ENCODE peak calls at places on chromosomes 6 and 20, in seven cellular contexts. O is HepG2, F is OCI-LY7, K is astrocyte, G is GM23338, X is H1, H is GM23248. W is an unnamed sample.

GRCh38 chr20:11379257-11380011 is 538.3 kb upstream of the BTBD3 start:
- DNase-seq in F (no peak), O (peak; percentile 47), K (no peak), X (peak; percentile 73), G (peak; percentile 88), H (no peak), W (no peak)

GRCh38 chr6:148935705-148936306 is 189.0 kb downstream of the UST start:
- DNase-seq in G (no peak), O (no peak), F (no peak), H (peak; percentile 81), X (no peak), K (peak; percentile 52), W (peak; percentile 79)

GRCh38 chr6:84882768-84883766 is 118.7 kb upstream of the TBX18 start:
- DNase-seq in H (peak; percentile 6), K (no peak), G (no peak), F (no peak), X (no peak), O (no peak), W (no peak)

GRCh38 chr20:47125553-47126373 is 230.7 kb downstream of the ZMYND8 start:
- DNase-seq in K (peak; percentile 43), X (no peak), O (no peak), F (no peak), G (peak; percentile 41), H (peak; percentile 11), W (peak; percentile 94)

GRCh38 chr6:49423817-49424216 is 39.2 kb downstream of the MMUT start:
- DNase-seq in K (no peak), X (no peak), O (no peak), F (no peak), H (peak; percentile 16), G (peak; percentile 23), W (peak; percentile 10)

GRCh38 chr6:117837268-117837667 is 69.8 kb upstream of the SLC35F1 start:
- DNase-seq in X (no peak), O (no peak), F (no peak), H (no peak), K (no peak), G (peak; percentile 40), W (no peak)

GRCh38 chr20:63234693-63235398 is 859 bp upstream of the BIRC7 start:
- DNase-seq in F (peak; percentile 20), X (peak; percentile 85), K (no peak), H (peak; percentile 36), O (peak; percentile 60), G (peak; percentile 90), W (peak; percentile 26)

GRCh38 chr20:8853805-8854338 is 215.0 kb upstream of the PLCB4 start:
- DNase-seq in H (peak; percentile 75), G (peak; percentile 87), O (peak; percentile 89), F (peak; percentile 49), X (no peak), K (peak; percentile 57), W (peak; percentile 60)

GRCh38 chr6:161273356-161273751 is 507 bp downstream of the AGPAT4 start:
- DNase-seq in K (peak; percentile 36), H (peak; percentile 72), G (no peak), O (no peak), X (no peak), F (peak; percentile 15), W (peak; percentile 18)

GRCh38 chr6:134291156-134291555 is 26.8 kb downstream of the SGK1 start:
- DNase-seq in G (no peak), F (no peak), H (no peak), X (no peak), K (no peak), O (no peak), W (no peak)

GRCh38 chr20:17395729-17396128 is 135.4 kb downstream of the BFSP1 start:
- DNase-seq in G (no peak), X (no peak), K (no peak), H (no peak), O (no peak), F (no peak), W (no peak)

GRCh38 chr6:34521463-34522288 is 34.5 kb downstream of the SPDEF start:
- DNase-seq in X (no peak), O (no peak), G (no peak), K (no peak), H (no peak), F (no peak), W (no peak)

GRCh38 chr20:36342316-36342715 is 36.2 kb downstream of the DLGAP4 start:
- DNase-seq in O (no peak), G (no peak), H (no peak), K (no peak), X (no peak), F (no peak), W (no peak)

GRCh38 chr20:41087777-41088176 is 49.6 kb upstream of the PLCG1 start:
- DNase-seq in G (no peak), O (no peak), K (no peak), H (no peak), F (no peak), X (no peak), W (no peak)

GRCh38 chr20:14062171-14062570 is 66.9 kb downstream of the MACROD2 start:
- DNase-seq in O (no peak), X (no peak), H (no peak), K (no peak), G (no peak), F (no peak), W (no peak)

GRCh38 chr20:16107172-16107870 is 465.9 kb downstream of the KIF16B start:
- DNase-seq in G (no peak), F (no peak), O (no peak), X (no peak), K (no peak), H (no peak), W (no peak)

GRCh38 chr6:101572627-101573026 is 179.1 kb downstream of the GRIK2 start:
- DNase-seq in F (no peak), K (no peak), G (no peak), O (no peak), X (no peak), H (no peak), W (no peak)

GRCh38 chr20:38433304-38433972 is 1.7 kb downstream of the SNHG17 start:
- DNase-seq in X (no peak), O (no peak), F (no peak), G (no peak), H (no peak), K (no peak), W (no peak)

GRCh38 chr6:84967389-84967788 is 203.0 kb upstream of the TBX18 start:
- DNase-seq in G (peak; percentile 86), F (peak; percentile 5), X (peak; percentile 62), H (peak; percentile 70), O (peak; percentile 52), K (no peak), W (peak; percentile 27)

GRCh38 chr6:98787401-98787800 is 47.0 kb upstream of the POU3F2 start:
- DNase-seq in H (no peak), X (no peak), G (peak; percentile 33), F (no peak), K (no peak), O (no peak), W (no peak)

GRCh38 chr20:52783769-52784168 is 188.4 kb upstream of the TSHZ2 start:
- DNase-seq in K (no peak), X (peak; percentile 75), G (peak; percentile 81), H (peak; percentile 8), F (no peak), O (peak; percentile 30), W (peak; percentile 15)

GRCh38 chr6:164296411-164296810 is 881.9 kb downstream of the QKI start:
- DNase-seq in H (no peak), G (no peak), F (no peak), X (no peak), O (no peak), K (peak; percentile 22), W (no peak)

GRCh38 chr6:37502703-37503485 is 3.2 kb upstream of the CCDC167 start:
- DNase-seq in G (no peak), H (no peak), O (no peak), K (no peak), F (peak; percentile 33), X (no peak), W (no peak)

GRCh38 chr6:5567890-5568289 is 306.6 kb downstream of the FARS2 start:
- DNase-seq in O (no peak), G (no peak), F (no peak), K (no peak), H (no peak), X (no peak), W (no peak)

GRCh38 chr6:82511546-82511945 is 147.9 kb downstream of the TPBG start:
- DNase-seq in X (no peak), F (no peak), G (no peak), O (no peak), K (no peak), H (no peak), W (no peak)

DNA sequence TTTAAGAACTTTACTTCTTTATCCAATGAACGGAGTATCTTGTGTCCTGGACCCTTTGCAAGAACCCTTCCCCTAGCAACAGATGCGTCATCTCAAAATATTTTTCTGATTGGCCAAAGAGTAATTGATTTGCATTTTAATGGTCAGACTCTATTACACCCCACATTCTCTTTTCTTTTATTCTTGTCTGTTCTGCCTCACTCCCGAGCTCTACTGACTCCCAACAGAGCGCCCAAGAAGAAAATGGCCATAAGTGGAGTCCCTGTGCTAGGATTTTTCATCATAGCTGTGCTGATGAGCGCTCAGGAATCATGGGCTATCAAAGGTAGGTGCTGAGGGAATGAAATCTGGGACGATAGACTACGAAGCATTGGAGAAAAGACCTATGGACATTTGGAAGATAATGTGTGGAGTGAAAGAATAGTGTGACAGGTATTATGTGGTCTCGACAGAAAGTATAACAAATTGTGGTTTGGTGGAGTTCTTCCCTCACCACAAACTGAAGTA is at the start of gene HLA-DRA:
- DNase-seq in F (peak; percentile 89), K (peak; percentile 12), O (peak; percentile 31), H (peak; percentile 57), G (peak; percentile 90), X (peak; percentile 51), W (peak; percentile 17)
- H3K4me1 ChIP-seq in F (peaks cover 63% of the 10 kb centered on the region), K (no peaks in the 10 kb centered on the region), O (no peaks in the 10 kb centered on the region), H (no peaks in the 10 kb centered on the region), G (no peaks in the 10 kb centered on the region), X (no peaks in the 10 kb centered on the region), W (no peaks in the 10 kb centered on the region)

DNA sequence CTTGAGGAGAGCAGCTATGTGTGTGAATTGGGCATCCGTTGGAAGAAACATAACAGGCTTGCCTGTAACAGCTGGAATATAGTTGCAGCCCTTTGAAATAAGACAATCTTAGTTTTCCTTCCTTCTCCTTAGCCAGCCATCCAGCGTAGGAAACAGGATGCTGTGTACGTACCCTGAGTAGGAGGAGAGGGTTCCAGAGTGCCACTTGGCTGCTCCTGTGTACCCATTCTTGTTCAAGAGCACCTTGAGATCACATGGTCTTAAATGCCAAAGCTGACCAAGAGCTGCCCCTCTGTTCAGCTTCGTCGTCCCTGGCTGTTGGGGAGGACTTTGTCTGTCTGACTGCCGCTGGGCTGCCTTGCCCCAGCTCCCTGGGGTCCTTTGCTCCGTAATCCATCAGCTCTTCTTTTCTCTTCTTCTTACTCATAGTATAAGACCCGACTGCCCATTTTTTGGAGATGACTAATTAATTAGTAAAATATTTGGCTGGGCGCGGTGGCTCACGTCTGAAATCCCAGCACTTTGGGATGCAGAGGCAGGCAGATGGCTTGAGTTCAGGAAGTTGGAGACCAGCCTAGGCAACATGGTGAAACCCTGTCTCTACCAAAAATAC is 49.0 kb downstream of the RREB1 start:
- DNase-seq in X (no peak), K (peak; percentile 81), G (no peak), H (peak; percentile 94), F (no peak), O (no peak), W (no peak)
- H3K27ac ChIP-seq in X (no peak overlapping the region), K (peak overlapping the region; percentile 88), G (peak overlapping the region; percentile 70), H (peak overlapping the region; percentile 79), F (no peak overlapping the region), O (peak overlapping the region; percentile 1), W (no peak overlapping the region)

GRCh38 chr6:157517601-157518359 is 136.8 kb downstream of the ZDHHC14 start:
- DNase-seq in K (no peak), F (no peak), O (peak; percentile 54), X (no peak), G (no peak), H (no peak), W (no peak)
- H3K4me2 ChIP-seq in K (no peak overlapping the region), F (no peak overlapping the region), O (peak overlapping the region; percentile 71), X (no peak overlapping the region), G (no peak overlapping the region), H (no peak overlapping the region), W (no peak overlapping the region)

GRCh38 chr20:25248501-25249172 is 752 bp downstream of the PYGB start:
- DNase-seq in O (no peak), H (peak; percentile 76), F (peak; percentile 29), G (peak; percentile 60), X (no peak), K (no peak), W (no peak)
- H3K4me1 ChIP-seq in O (peaks cover 55% of the 10 kb centered on the region), H (peaks cover 29% of the 10 kb centered on the region), F (peaks cover 38% of the 10 kb centered on the region), G (peaks cover 16% of the 10 kb centered on the region), X (peaks cover 7% of the 10 kb centered on the region), K (peaks cover 46% of the 10 kb centered on the region), W (peaks cover 43% of the 10 kb centered on the region)